ENCODE peak calls at places on chromosomes 6 and 20, in nine cellular contexts. Y, M, N, C, L, D, P, F and W are unnamed samples.

GRCh38 chr6:108750801-108751200 is 97.4 kb upstream of the ARMC2 start:
- DNase-seq in Y (no peak), M (no peak), N (no peak), C (no peak), L (no peak), D (no peak), P (no peak), F (peak), W (no peak)

GRCh38 chr6:166306378-166307081 is 1.7 kb downstream of the PRR18 start:
- DNase-seq in Y (no peak), M (no peak), N (no peak), C (no peak), L (no peak), D (no peak), P (no peak), F (no peak), W (no peak)

GRCh38 chr6:84066536-84066935 is 33.0 kb downstream of the MRAP2 start:
- DNase-seq in Y (no peak), M (no peak), N (no peak), C (no peak), L (no peak), D (no peak), P (no peak), F (no peak), W (no peak)

GRCh38 chr6:116444092-116444491 is 17.1 kb upstream of the CALHM6 start:
- DNase-seq in Y (no peak), M (no peak), N (peak), C (no peak), L (no peak), D (no peak), P (no peak), F (peak), W (no peak)

GRCh38 chr20:22312744-22313346 is 271.5 kb downstream of the FOXA2 start:
- DNase-seq in Y (no peak), M (no peak), N (peak), C (no peak), L (no peak), D (peak), P (no peak), F (peak), W (peak)

GRCh38 chr6:26553264-26553738 is 15.1 kb downstream of the HMGN4 start:
- DNase-seq in Y (peak), M (no peak), N (peak), C (peak), L (peak), D (peak), P (no peak), F (peak), W (peak)

GRCh38 chr6:137910424-137910834 is 43.4 kb downstream of the TNFAIP3 start:
- DNase-seq in Y (no peak), M (no peak), N (no peak), C (no peak), L (no peak), D (no peak), P (no peak), F (no peak), W (no peak)

GRCh38 chr6:79157961-79158644 is 76.4 kb downstream of the HMGN3 start:
- DNase-seq in Y (no peak), M (no peak), N (no peak), C (no peak), L (no peak), D (no peak), P (no peak), F (no peak), W (no peak)

GRCh38 chr6:15837205-15837604 is 174.4 kb upstream of the DTNBP1 start:
- DNase-seq in Y (no peak), M (no peak), N (no peak), C (no peak), L (no peak), D (no peak), P (no peak), F (no peak), W (no peak)

GRCh38 chr20:3307078-3307477 is 68.1 kb upstream of the SLC4A11 start:
- DNase-seq in Y (no peak), M (no peak), N (no peak), C (peak), L (no peak), D (no peak), P (no peak), F (no peak), W (no peak)

GRCh38 chr6:158376650-158377081 is 64.4 kb downstream of the TULP4 start:
- DNase-seq in Y (no peak), M (no peak), N (no peak), C (peak), L (no peak), D (no peak), P (no peak), F (no peak), W (no peak)

GRCh38 chr6:131948692-131949614 is 2.2 kb downstream of the CCN2 start:
- DNase-seq in Y (peak), M (no peak), N (no peak), C (peak), L (no peak), D (no peak), P (no peak), F (peak), W (no peak)

GRCh38 chr6:29011276-29011734 is 6.2 kb upstream of the ZNF311 start:
- DNase-seq in Y (peak), M (no peak), N (peak), C (no peak), L (peak), D (no peak), P (no peak), F (peak), W (no peak)

GRCh38 chr6:63730311-63730710 is 94.7 kb downstream of the PHF3 start:
- DNase-seq in Y (no peak), M (no peak), N (no peak), C (no peak), L (no peak), D (no peak), P (no peak), F (no peak), W (no peak)

GRCh38 chr20:38600057-38600456 is 1.6 kb upstream of the ARHGAP40 start:
- DNase-seq in Y (no peak), M (no peak), N (no peak), C (no peak), L (no peak), D (no peak), P (no peak), F (no peak), W (no peak)

GRCh38 chr20:38602185-38602581 is 574 bp downstream of the ARHGAP40 start:
- DNase-seq in Y (no peak), M (no peak), N (no peak), C (no peak), L (no peak), D (no peak), P (no peak), F (no peak), W (no peak)

GRCh38 chr20:38599410-38599882 is 2.2 kb upstream of the ARHGAP40 start:
- DNase-seq in Y (no peak), M (peak), N (no peak), C (peak), L (no peak), D (peak), P (no peak), F (peak), W (no peak)

GRCh38 chr20:38603286-38603685 is 1.7 kb downstream of the ARHGAP40 start:
- DNase-seq in Y (no peak), M (no peak), N (no peak), C (no peak), L (no peak), D (no peak), P (no peak), F (no peak), W (no peak)

DNA sequence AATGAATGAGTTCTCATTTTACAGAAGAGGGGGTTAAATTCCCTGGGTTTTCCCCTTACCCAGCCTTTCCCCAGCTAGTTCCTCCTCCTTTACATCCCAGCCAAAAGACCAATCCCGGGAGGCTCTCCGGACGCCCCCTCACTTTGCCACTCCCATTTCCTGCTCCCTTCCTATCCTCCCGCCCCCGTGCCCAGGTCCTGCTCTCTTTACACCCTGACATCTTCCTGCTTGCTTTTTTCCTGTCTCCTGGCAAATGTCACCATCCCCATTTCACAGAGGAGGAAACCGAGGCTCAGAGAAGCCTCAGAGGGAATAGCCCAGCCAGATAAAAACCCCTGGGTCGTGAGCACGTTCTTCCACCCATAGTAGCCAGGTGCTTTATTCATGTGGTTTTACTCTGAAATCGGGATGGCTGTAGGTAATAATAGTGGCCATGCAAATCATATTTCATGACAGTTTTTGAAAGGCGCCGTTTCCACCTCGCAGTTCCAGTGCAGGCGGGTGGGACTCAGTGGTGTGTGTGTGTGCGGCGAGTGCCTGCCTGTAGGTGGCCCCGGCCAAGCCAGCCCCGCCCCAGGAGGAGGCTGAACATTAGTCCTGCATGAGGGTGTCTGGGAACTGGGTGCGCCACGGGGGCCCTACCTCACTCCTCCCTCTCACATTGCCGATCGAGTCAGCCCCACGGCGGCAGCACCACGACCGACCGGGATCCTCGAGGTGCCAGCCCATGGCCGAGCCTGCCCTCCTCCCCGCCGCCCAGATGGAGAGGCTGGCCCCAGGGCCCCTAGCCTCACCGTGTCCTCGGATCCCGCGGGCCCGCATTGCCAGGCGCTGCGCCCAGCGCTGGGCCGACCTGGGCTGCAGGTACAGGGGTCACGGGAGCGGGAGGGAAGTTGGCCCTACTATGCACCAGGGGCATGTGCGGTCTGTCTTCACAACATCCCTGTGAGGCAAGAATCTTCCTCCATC is at the start of gene ARHGAP40:
- DNase-seq in Y (no peak), M (no peak), N (peak), C (no peak), L (peak), D (peak), P (no peak), F (no peak), W (no peak)
- TF ChIP-seq CTCF in Y (no peak), M (no peak), N (no peak), C (no peak), L (no peak), D (peak), P (peak), F (no peak), W (peak)

GRCh38 chr6:217048-217659 is 75.1 kb upstream of the DUSP22 start:
- DNase-seq in Y (no peak), M (no peak), N (peak), C (no peak), L (peak), D (peak), P (no peak), F (no peak), W (peak)
- TF ChIP-seq CTCF in Y (no peak), M (no peak), N (peak), C (peak), L (peak), D (peak), P (peak), F (peak), W (peak)

DNA sequence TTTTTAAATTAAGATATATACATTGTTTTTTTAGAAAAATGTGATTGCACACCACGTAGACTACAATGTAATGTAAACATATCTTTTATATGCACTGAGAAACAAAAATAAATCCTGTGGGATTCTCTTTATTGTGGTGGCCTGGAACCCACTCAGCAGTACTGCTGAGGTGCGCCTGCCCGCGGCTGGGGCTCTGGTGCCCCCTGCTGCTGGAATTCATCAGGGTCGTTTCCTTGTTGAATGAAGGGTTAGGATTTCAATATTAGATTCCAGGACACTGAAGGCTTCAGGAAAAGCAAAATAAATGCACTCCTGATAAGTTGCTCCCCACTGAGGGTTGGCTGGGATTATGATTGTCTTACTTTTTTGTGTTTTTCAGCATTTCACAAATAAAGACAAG is 175.8 kb upstream of the GGTLC1 start:
- DNase-seq in Y (no peak), M (no peak), N (peak), C (no peak), L (peak), D (peak), P (no peak), F (peak), W (no peak)
- TF ChIP-seq CTCF in Y (no peak), M (no peak), N (peak), C (no peak), L (peak), D (peak), P (peak), F (peak), W (peak)

DNA sequence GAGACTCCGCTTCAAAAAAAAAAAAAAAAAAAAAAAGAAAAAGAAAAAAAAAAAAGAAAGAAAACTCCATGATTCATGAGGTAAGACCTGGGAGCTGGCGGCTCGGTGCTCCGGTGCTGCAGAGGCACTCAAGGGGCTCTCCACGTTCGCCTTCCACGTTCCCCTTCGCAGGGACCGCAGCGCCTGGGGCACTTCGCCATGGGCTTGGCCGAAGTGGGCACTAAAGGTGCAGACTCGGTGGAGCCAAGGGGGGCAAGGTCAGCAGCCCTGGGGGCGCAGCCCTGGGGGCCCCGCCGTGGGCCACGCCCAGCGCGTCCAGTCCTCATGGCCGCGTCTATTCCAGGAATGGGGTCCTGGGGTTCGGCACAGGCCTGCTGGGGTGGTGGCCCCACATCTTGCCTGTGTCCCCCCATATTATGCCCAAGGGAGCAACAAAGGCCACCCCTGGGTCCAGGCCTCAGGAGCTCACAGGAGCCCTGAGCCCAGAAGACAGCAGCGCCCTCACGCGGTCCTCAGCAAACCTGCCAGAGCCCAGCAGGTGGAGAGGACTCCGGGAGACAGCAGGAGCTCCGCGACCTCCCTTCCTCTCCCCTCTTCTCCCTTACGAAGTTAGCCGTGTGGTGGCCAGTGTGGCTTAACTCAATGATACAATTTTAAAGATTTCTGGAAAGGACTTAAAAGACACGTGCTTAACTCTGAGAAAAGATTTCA is 21.9 kb downstream of the ZBTB46 start:
- DNase-seq in Y (no peak), M (no peak), N (no peak), C (no peak), L (no peak), D (no peak), P (no peak), F (no peak), W (no peak)
- TF ChIP-seq CTCF in Y (no peak), M (no peak), N (no peak), C (no peak), L (no peak), D (no peak), P (no peak), F (no peak), W (peak)

GRCh38 chr6:47175656-47176055 is 133.5 kb upstream of the ADGRF1 start:
- DNase-seq in Y (no peak), M (no peak), N (no peak), C (no peak), L (no peak), D (no peak), P (no peak), F (no peak), W (no peak)

GRCh38 chr6:47181681-47182080 is 128.0 kb downstream of the TNFRSF21 start:
- DNase-seq in Y (no peak), M (no peak), N (no peak), C (no peak), L (no peak), D (no peak), P (no peak), F (no peak), W (no peak)

GRCh38 chr6:47179286-47179685 is 130.4 kb downstream of the TNFRSF21 start:
- DNase-seq in Y (no peak), M (no peak), N (no peak), C (no peak), L (no peak), D (no peak), P (no peak), F (no peak), W (no peak)

GRCh38 chr6:47182291-47182957 is 127.3 kb downstream of the TNFRSF21 start:
- DNase-seq in Y (no peak), M (no peak), N (no peak), C (no peak), L (no peak), D (no peak), P (no peak), F (peak), W (no peak)

DNA sequence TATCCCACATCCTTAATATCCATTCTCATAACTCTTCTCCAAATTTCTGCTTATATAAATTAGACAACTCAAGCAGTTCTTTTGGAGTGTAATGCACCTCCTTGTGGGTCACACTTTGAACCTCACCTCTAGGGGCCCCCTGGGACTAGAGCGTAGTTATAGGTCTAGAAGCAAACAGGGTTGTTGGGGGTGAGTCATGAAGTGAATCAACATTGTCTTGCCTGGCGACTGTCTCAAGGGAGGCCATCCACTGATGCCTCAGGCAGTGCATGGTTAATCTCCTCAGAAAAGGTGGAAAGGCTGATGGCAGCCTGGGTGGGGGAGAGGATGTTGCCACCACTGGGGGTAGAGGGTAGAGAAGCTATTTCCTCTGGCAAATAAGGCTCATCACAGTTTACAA is 129.1 kb downstream of the TNFRSF21 start:
- DNase-seq in Y (no peak), M (no peak), N (no peak), C (no peak), L (no peak), D (peak), P (no peak), F (peak), W (peak)
- TF ChIP-seq CTCF in Y (no peak), M (no peak), N (no peak), C (no peak), L (no peak), D (no peak), P (no peak), F (no peak), W (no peak)

GRCh38 chr6:70375882-70376281 is 37.4 kb upstream of the FAM135A start:
- DNase-seq in Y (no peak), M (no peak), N (peak), C (no peak), L (no peak), D (no peak), P (no peak), F (no peak), W (peak)

GRCh38 chr6:70369332-70369950 is 43.9 kb upstream of the FAM135A start:
- DNase-seq in Y (peak), M (no peak), N (peak), C (peak), L (peak), D (peak), P (no peak), F (peak), W (peak)

GRCh38 chr6:70375166-70375565 is 38.1 kb upstream of the FAM135A start:
- DNase-seq in Y (no peak), M (no peak), N (no peak), C (no peak), L (no peak), D (no peak), P (no peak), F (peak), W (no peak)

GRCh38 chr6:70370496-70370895 is 42.8 kb upstream of the FAM135A start:
- DNase-seq in Y (no peak), M (no peak), N (no peak), C (no peak), L (no peak), D (no peak), P (no peak), F (no peak), W (no peak)

DNA sequence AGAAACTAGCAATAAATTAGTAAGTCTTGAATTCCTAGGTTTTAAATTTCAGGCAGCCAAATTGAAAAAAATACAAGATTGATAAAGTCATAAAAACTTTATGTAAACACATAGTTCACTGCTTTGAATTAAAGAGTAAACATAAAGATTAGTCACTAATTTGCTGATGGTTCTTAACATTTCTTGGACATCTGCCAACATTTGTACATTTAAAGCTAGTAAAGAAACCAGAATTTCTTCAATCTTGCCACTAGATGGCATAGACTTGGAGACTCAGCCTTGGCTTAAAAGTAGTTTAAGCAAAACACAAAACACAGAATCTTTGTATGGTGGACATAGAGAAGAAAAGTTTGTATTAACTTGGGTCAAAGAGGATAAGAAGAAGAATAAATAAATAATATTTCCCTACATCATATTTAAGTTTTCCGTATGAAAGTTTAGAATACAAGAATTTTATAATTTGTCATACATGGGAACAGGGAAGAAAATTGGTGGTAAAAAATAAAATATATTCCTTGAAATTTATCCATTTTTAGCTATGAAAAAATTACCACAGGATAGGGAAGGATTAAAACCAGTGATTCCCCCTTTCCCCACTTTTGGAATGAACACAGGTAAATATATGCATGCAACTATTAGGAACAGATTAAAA is 41.7 kb upstream of the FAM135A start:
- DNase-seq in Y (no peak), M (no peak), N (peak), C (no peak), L (no peak), D (no peak), P (no peak), F (peak), W (no peak)
- TF ChIP-seq CTCF in Y (peak), M (peak), N (peak), C (peak), L (peak), D (peak), P (peak), F (peak), W (peak)

GRCh38 chr20:38962044-38962897 is at the start of gene DHX35:
- DNase-seq in Y (peak), M (peak), N (peak), C (peak), L (peak), D (peak), P (peak), F (peak), W (peak)
- TF ChIP-seq CTCF in Y (peak), M (no peak), N (peak), C (peak), L (no peak), D (peak), P (peak), F (peak), W (no peak)